ENCODE peak calls at places on chromosomes 11 and 22, in eight cellular contexts. S is activated CD4-positive, alpha-beta T cell treated with anti-CD3 and anti-CD28 coated beads, Interleukin-2, amount 10 ng/mL, durations not matched to agents 7 days and 5 days; J is kidney; Z is GM13976; G is D341Med; V is sciatic nerve; D is DMS 273 treated with DMSO at 0.1 percent for 48 hours; K is ureter. W is an unnamed sample.

GRCh38 chr22:26592368-26593015 is 2.6 kb upstream of the TPST2 start:
- DNase-seq in G (no peak), D (no peak), Z (peak), J (no peak), K (peak), S (peak), V (no peak), W (no peak)

GRCh38 chr11:303359-303758 is 4.0 kb upstream of the IFITM5 start:
- DNase-seq in V (no peak), G (no peak), J (no peak), Z (peak), K (no peak), D (no peak), S (no peak), W (no peak)

GRCh38 chr11:132349806-132350733 is 979.7 kb downstream of the NTM start:
- DNase-seq in G (no peak), Z (peak), S (no peak), V (no peak), D (no peak), K (no peak), J (no peak), W (no peak)

GRCh38 chr11:1167751-1168231 is 10.0 kb downstream of the MUC5AC start:
- DNase-seq in V (no peak), S (no peak), G (peak), K (no peak), J (peak), D (no peak), Z (peak), W (peak)

GRCh38 chr22:50016988-50017700 is 4.6 kb upstream of the IL17REL start:
- DNase-seq in S (no peak), J (peak), V (peak), K (no peak), D (no peak), G (no peak), Z (peak), W (peak)

GRCh38 chr11:116406042-116406441 is 366.7 kb downstream of the BUD13 start:
- DNase-seq in D (no peak), G (no peak), J (no peak), V (no peak), Z (no peak), K (no peak), S (no peak), W (no peak)

GRCh38 chr22:41380993-41381328 is 781 bp upstream of the TEF start:
- DNase-seq in G (no peak), S (no peak), Z (no peak), D (no peak), K (no peak), V (no peak), J (no peak), W (no peak)

GRCh38 chr22:46131151-46131587 is 19.2 kb upstream of the PPARA start:
- DNase-seq in G (peak), V (no peak), S (no peak), K (no peak), D (no peak), Z (no peak), J (peak), W (peak)

GRCh38 chr11:45021692-45022130 is 71.0 kb upstream of the TP53I11 start:
- DNase-seq in J (peak), K (peak), S (no peak), Z (no peak), V (peak), G (peak), D (peak), W (peak)

GRCh38 chr22:35688913-35689675 is 28.6 kb upstream of the APOL5 start:
- DNase-seq in Z (no peak), J (no peak), K (no peak), D (no peak), S (no peak), G (no peak), V (no peak), W (no peak)

GRCh38 chr11:48170176-48170839 is 46.3 kb upstream of the OR4B1 start:
- DNase-seq in G (no peak), V (no peak), J (no peak), S (no peak), D (no peak), Z (no peak), K (no peak), W (no peak)

GRCh38 chr11:70471254-70471653 is 72.9 kb downstream of the CTTN start:
- DNase-seq in Z (peak), J (no peak), S (peak), K (no peak), D (no peak), V (no peak), G (peak), W (peak)

GRCh38 chr11:121391914-121392313 is 60.2 kb upstream of the SORL1 start:
- DNase-seq in S (no peak), K (peak), G (no peak), J (peak), Z (no peak), D (peak), V (no peak), W (no peak)

GRCh38 chr11:134751825-134752224 is 339.8 kb upstream of the B3GAT1 start:
- DNase-seq in S (no peak), Z (no peak), G (peak), V (no peak), K (no peak), D (no peak), J (no peak), W (no peak)

GRCh38 chr11:80165763-80166162 is 724.9 kb upstream of the TENM4 start:
- DNase-seq in K (no peak), Z (no peak), G (no peak), J (no peak), D (no peak), S (no peak), V (no peak), W (no peak)

GRCh38 chr11:64598797-64599697 is 8.0 kb downstream of the SLC22A12 start:
- DNase-seq in V (no peak), S (no peak), G (no peak), K (no peak), J (peak), D (no peak), Z (no peak), W (no peak)

GRCh38 chr11:76673164-76674142 is 2.9 kb upstream of the LRRC32 start:
- DNase-seq in G (no peak), S (no peak), J (no peak), K (no peak), V (no peak), D (no peak), Z (no peak), W (no peak)

GRCh38 chr11:133836076-133836548 is 9.2 kb downstream of the SPATA19 start:
- DNase-seq in Z (peak), G (peak), K (no peak), J (no peak), S (no peak), D (no peak), V (no peak), W (no peak)

GRCh38 chr11:8787372-8787771 is 104.8 kb downstream of the RPL27A start:
- DNase-seq in J (no peak), V (no peak), G (no peak), D (no peak), K (no peak), S (no peak), Z (no peak), W (no peak)

GRCh38 chr22:22386602-22387385 is 121.7 kb downstream of the ZNF280B start:
- DNase-seq in S (no peak), V (no peak), G (no peak), Z (no peak), J (no peak), K (no peak), D (no peak), W (no peak)

GRCh38 chr11:65487467-65488272 is 11.2 kb upstream of the MALAT1 start:
- DNase-seq in D (peak), S (peak), J (peak), Z (peak), V (peak), G (peak), K (peak), W (peak)

GRCh38 chr22:31962392-31963113 is 18.2 kb downstream of the YWHAH start:
- DNase-seq in J (no peak), S (no peak), G (no peak), V (no peak), K (no peak), D (no peak), Z (no peak), W (no peak)

GRCh38 chr11:18235394-18235926 is 1.1 kb downstream of the SAA4 start:
- DNase-seq in Z (no peak), D (no peak), G (no peak), S (no peak), V (no peak), J (no peak), K (no peak), W (no peak)

GRCh38 chr11:117822031-117822521 is 2.5 kb downstream of the FXYD2 start:
- DNase-seq in G (peak), K (no peak), S (peak), D (no peak), Z (peak), J (peak), V (peak), W (peak)

W was measured in SK-N-SH.